ENCODE peak calls at places on chromosome 2, in four cellular contexts. Q, G, R and F are unnamed samples.
A peak's percentile ranks its signal among the peaks of the same experiment; 100 is the strongest.

GRCh38 chr2:29612568-29612967 is 308.8 kb downstream of the ALK start:
- DNase-seq in G (no peak), R (no peak), Q (no peak), F (no peak)

GRCh38 chr2:15761910-15762309 is 170.2 kb downstream of the DDX1 start:
- DNase-seq in R (no peak), G (no peak), Q (no peak), F (no peak)

GRCh38 chr2:20580690-20581437 is 70.0 kb downstream of the HS1BP3 start:
- DNase-seq in Q (no peak), R (peak; percentile 66), G (no peak), F (no peak)

GRCh38 chr2:39160982-39161381 is 40.1 kb upstream of the SOS1 start:
- DNase-seq in Q (no peak), R (no peak), G (no peak), F (no peak)

GRCh38 chr2:68716948-68717661 is 17.5 kb upstream of the ARHGAP25 start:
- DNase-seq in R (no peak), Q (no peak), G (no peak), F (no peak)

GRCh38 chr2:28698545-28698944 is 53.1 kb upstream of the PPP1CB start:
- DNase-seq in R (no peak), Q (no peak), G (no peak), F (no peak)

GRCh38 chr2:43524180-43524965 is 71.5 kb downstream of the THADA start:
- DNase-seq in R (no peak), G (no peak), Q (no peak), F (no peak)

GRCh38 chr2:102698369-102699111 is 63.3 kb upstream of the TMEM182 start:
- DNase-seq in G (peak; percentile 41), Q (no peak), R (peak; percentile 36), F (no peak)

GRCh38 chr2:33598472-33599174 is 476 bp downstream of the FAM98A start:
- DNase-seq in G (peak; percentile 19), R (peak; percentile 57), Q (peak; percentile 19), F (peak; percentile 66)

GRCh38 chr2:113162173-113162572 is 11.6 kb upstream of the PSD4 start:
- DNase-seq in Q (no peak), G (no peak), R (no peak), F (no peak)

GRCh38 chr2:29502452-29502851 is 387.2 kb downstream of the CLIP4 start:
- DNase-seq in G (no peak), R (peak; percentile 60), Q (no peak), F (no peak)

GRCh38 chr2:224221455-224221913 is 180.4 kb downstream of the FAM124B start:
- DNase-seq in Q (no peak), G (no peak), R (peak; percentile 98), F (no peak)

GRCh38 chr2:28626891-28627421 is 124.7 kb upstream of the PPP1CB start:
- DNase-seq in Q (no peak), G (no peak), R (peak; percentile 35), F (no peak)

GRCh38 chr2:33354981-33355380 is 121.5 kb upstream of the RASGRP3 start:
- DNase-seq in Q (no peak), G (no peak), R (no peak), F (no peak)

GRCh38 chr2:8633735-8634313 is 48.0 kb upstream of the ID2 start:
- DNase-seq in R (peak; percentile 80), G (no peak), Q (no peak), F (no peak)

GRCh38 chr2:233482616-233483015 is 84.0 kb downstream of the USP40 start:
- DNase-seq in G (no peak), R (no peak), Q (no peak), F (peak; percentile 9)